ENCODE peak calls at places on chromosomes 13 and 19, in six cellular contexts. V is suprapubic skin, P is H9, I is heart left ventricle, B is tibial nerve, M is tibial artery. L is an unnamed sample.

GRCh38 chr13:101779147-101779546 is 326.7 kb downstream of the ITGBL1 start:
- DNase-seq in V (no peak), P (no peak), I (no peak), B (no peak), M (no peak), L (no peak)

GRCh38 chr13:91592050-91593014 is 193.9 kb downstream of the GPC5 start:
- DNase-seq in V (no peak), P (no peak), I (no peak), B (no peak), M (no peak), L (no peak)

GRCh38 chr19:15436012-15436825 is 13.5 kb downstream of the WIZ start:
- DNase-seq in V (no peak), P (peak), I (no peak), B (no peak), M (no peak), L (no peak)

GRCh38 chr19:34220472-34221063 is 33.8 kb upstream of the GARRE1 start:
- DNase-seq in V (no peak), P (peak), I (no peak), B (peak), M (no peak), L (peak)

GRCh38 chr13:101514695-101515275 is 62.3 kb downstream of the ITGBL1 start:
- DNase-seq in V (no peak), P (no peak), I (no peak), B (peak), M (no peak), L (no peak)

GRCh38 chr13:103656329-103656728 is 590.1 kb upstream of the SLC10A2 start:
- DNase-seq in V (no peak), P (no peak), I (no peak), B (no peak), M (no peak), L (no peak)

GRCh38 chr13:112693831-112694497 is 4.1 kb downstream of the ATP11A start:
- DNase-seq in V (no peak), P (peak), I (no peak), B (peak), M (peak), L (no peak)

GRCh38 chr19:485583-486236 is 10.6 kb upstream of the MADCAM1 start:
- DNase-seq in V (no peak), P (no peak), I (no peak), B (peak), M (peak), L (peak)

GRCh38 chr13:113972451-113973217 is 1.2 kb downstream of the C13orf46 start:
- DNase-seq in V (no peak), P (no peak), I (peak), B (no peak), M (peak), L (no peak)

GRCh38 chr19:42942187-42942789 is 5.3 kb upstream of the PSG7 start:
- DNase-seq in V (no peak), P (no peak), I (no peak), B (no peak), M (no peak), L (no peak)

GRCh38 chr13:29369060-29369743 is 226.3 kb downstream of the SLC7A1 start:
- DNase-seq in V (no peak), P (peak), I (no peak), B (no peak), M (no peak), L (no peak)

GRCh38 chr13:113789167-113789566 is 30.1 kb downstream of the TMEM255B start:
- DNase-seq in V (no peak), P (no peak), I (no peak), B (no peak), M (no peak), L (no peak)

GRCh38 chr13:29801737-29802305 is 48.6 kb downstream of the UBL3 start:
- DNase-seq in V (no peak), P (no peak), I (no peak), B (no peak), M (no peak), L (no peak)

GRCh38 chr19:13102666-13103584 is at the start of gene LYL1:
- DNase-seq in V (no peak), P (peak), I (peak), B (peak), M (peak), L (no peak)

GRCh38 chr19:34732548-34733255 is 1.3 kb upstream of the ZNF181 start:
- DNase-seq in V (no peak), P (no peak), I (no peak), B (no peak), M (no peak), L (no peak)

GRCh38 chr13:33072282-33072681 is 56.1 kb downstream of the KL start:
- DNase-seq in V (no peak), P (no peak), I (no peak), B (no peak), M (no peak), L (peak)

GRCh38 chr13:95386370-95386769 is 85.1 kb upstream of the ABCC4 start:
- DNase-seq in V (no peak), P (no peak), I (no peak), B (no peak), M (no peak), L (no peak)

GRCh38 chr13:103539265-103539664 is 473.0 kb upstream of the SLC10A2 start:
- DNase-seq in V (no peak), P (peak), I (no peak), B (no peak), M (no peak), L (no peak)

GRCh38 chr19:6150289-6150688 is 14.8 kb downstream of the ACSBG2 start:
- DNase-seq in V (no peak), P (no peak), I (no peak), B (no peak), M (no peak), L (no peak)

GRCh38 chr19:43765109-43765876 is 10.5 kb upstream of the SMG9 start:
- DNase-seq in V (no peak), P (peak), I (peak), B (peak), M (peak), L (peak)

GRCh38 chr19:10505583-10506229 is 2.5 kb upstream of the KEAP1 start:
- DNase-seq in V (peak), P (peak), I (peak), B (peak), M (peak), L (peak)

GRCh38 chr13:46996316-46996715 is 99.5 kb upstream of the HTR2A start:
- DNase-seq in V (no peak), P (no peak), I (no peak), B (no peak), M (no peak), L (no peak)

GRCh38 chr13:70714993-70715392 is 606.7 kb upstream of the KLHL1 start:
- DNase-seq in V (no peak), P (no peak), I (no peak), B (no peak), M (no peak), L (no peak)

GRCh38 chr19:43984687-43985000 is 656 bp downstream of the ZNF155 start:
- DNase-seq in V (no peak), P (no peak), I (no peak), B (no peak), M (no peak), L (no peak)

GRCh38 chr19:377801-378581 is 31.0 kb downstream of the C2CD4C start:
- DNase-seq in V (no peak), P (no peak), I (peak), B (no peak), M (no peak), L (no peak)

GRCh38 chr13:80873589-80873988 is 532.7 kb upstream of the SPRY2 start:
- DNase-seq in V (no peak), P (no peak), I (no peak), B (no peak), M (no peak), L (no peak)

GRCh38 chr13:98581971-98582702 is 5.2 kb upstream of the STK24 start:
- DNase-seq in V (no peak), P (no peak), I (no peak), B (no peak), M (no peak), L (no peak)

GRCh38 chr19:55559684-55560083 is 14.3 kb upstream of the SBK3 start:
- DNase-seq in V (no peak), P (no peak), I (no peak), B (no peak), M (no peak), L (no peak)

GRCh38 chr19:12647490-12648071 is 19.0 kb downstream of the MAN2B1 start:
- DNase-seq in V (no peak), P (peak), I (peak), B (peak), M (peak), L (peak)

GRCh38 chr13:23160241-23161175 is 20.3 kb upstream of the SGCG start:
- DNase-seq in V (no peak), P (peak), I (no peak), B (no peak), M (no peak), L (no peak)

GRCh38 chr13:113176292-113176691 is 17.8 kb downstream of the PROZ start:
- DNase-seq in V (no peak), P (no peak), I (no peak), B (no peak), M (no peak), L (no peak)

GRCh38 chr13:32962342-32962741 is 53.9 kb upstream of the KL start:
- DNase-seq in V (no peak), P (no peak), I (no peak), B (no peak), M (no peak), L (no peak)

GRCh38 chr13:78254113-78254512 is 335.5 kb upstream of the EDNRB start:
- DNase-seq in V (no peak), P (no peak), I (no peak), B (no peak), M (no peak), L (no peak)

GRCh38 chr19:56086671-56087430 is 34.2 kb downstream of the ZNF787 start:
- DNase-seq in V (no peak), P (no peak), I (no peak), B (no peak), M (no peak), L (no peak)

GRCh38 chr19:5829567-5830315 is 9.8 kb downstream of the FUT6 start:
- DNase-seq in V (no peak), P (no peak), I (no peak), B (no peak), M (no peak), L (no peak)

GRCh38 chr13:75196112-75196855 is 285.7 kb downstream of the TBC1D4 start:
- DNase-seq in V (no peak), P (no peak), I (no peak), B (no peak), M (no peak), L (no peak)
- H3K27ac ChIP-seq in V (no peak), P (no peak), I (peak), B (no peak), M (peak), L (no peak)

GRCh38 chr19:38699647-38700349 is 44.5 kb downstream of the CAPN12 start:
- DNase-seq in V (no peak), P (no peak), I (no peak), B (no peak), M (no peak), L (no peak)

GRCh38 chr19:38697197-38697596 is 47.1 kb downstream of the CAPN12 start:
- DNase-seq in V (no peak), P (no peak), I (no peak), B (no peak), M (no peak), L (no peak)

GRCh38 chr19:38697641-38698071 is 46.6 kb downstream of the CAPN12 start:
- DNase-seq in V (no peak), P (no peak), I (no peak), B (no peak), M (no peak), L (peak)

GRCh38 chr19:38699027-38699346 is 45.3 kb downstream of the CAPN12 start:
- DNase-seq in V (no peak), P (no peak), I (no peak), B (no peak), M (no peak), L (no peak)

GRCh38 chr19:38698225-38699026 is 45.8 kb downstream of the CAPN12 start:
- DNase-seq in V (no peak), P (no peak), I (no peak), B (no peak), M (no peak), L (no peak)
- H3K27ac ChIP-seq in V (peak), P (no peak), I (peak), B (no peak), M (peak), L (peak)

DNA sequence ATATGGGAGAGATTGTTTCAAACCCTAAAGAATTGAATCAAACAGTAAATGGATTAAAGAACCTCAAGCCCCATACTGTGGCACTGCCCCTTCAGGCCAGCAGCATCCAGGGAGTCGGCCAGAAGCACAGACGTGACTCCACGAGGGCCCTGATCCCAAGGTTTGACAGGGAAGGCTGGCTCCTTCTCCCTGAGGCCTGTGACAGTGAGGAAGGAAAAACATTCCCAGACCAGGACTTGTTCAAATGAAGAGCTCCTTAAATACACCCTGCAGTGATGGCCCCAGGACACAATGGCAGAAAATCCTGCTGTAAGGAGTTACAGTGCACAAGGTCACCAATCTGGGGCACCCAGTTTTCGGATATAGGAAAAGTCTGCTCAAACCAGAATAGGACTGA is 91.0 kb downstream of the COL4A1 start:
- DNase-seq in V (no peak), P (no peak), I (no peak), B (no peak), M (no peak), L (no peak)
- H3K27ac ChIP-seq in V (no peak), P (no peak), I (peak), B (peak), M (peak), L (no peak)

GRCh38 chr13:31755211-31755610 is 15.9 kb downstream of the RXFP2 start:
- DNase-seq in V (no peak), P (no peak), I (no peak), B (no peak), M (no peak), L (no peak)
- H3K27ac ChIP-seq in V (no peak), P (no peak), I (no peak), B (no peak), M (peak), L (no peak)

DNA sequence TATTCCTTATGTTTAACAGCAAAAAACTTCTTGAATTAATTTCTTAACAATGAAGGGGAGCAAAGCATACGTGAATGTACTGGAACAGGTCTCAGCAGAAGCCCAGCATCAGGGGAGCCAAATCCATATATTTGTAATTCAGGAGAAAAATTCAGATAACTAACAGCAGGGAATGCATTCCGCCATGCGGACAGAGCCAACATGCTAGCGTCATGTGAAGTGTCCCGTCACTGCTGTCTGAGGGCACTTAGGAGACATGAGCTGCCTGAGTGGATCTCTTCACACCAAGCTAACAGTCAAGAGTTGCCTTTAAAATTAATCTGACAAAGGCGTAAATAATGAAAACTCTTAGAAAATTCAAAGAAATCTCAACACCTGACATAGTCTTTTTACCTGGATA is 6.4 kb downstream of the AMER2 start:
- DNase-seq in V (no peak), P (no peak), I (no peak), B (no peak), M (no peak), L (no peak)
- H3K27ac ChIP-seq in V (no peak), P (no peak), I (no peak), B (no peak), M (no peak), L (peak)

GRCh38 chr19:49635530-49636229 is 4.3 kb downstream of the RRAS start:
- DNase-seq in V (no peak), P (no peak), I (no peak), B (no peak), M (no peak), L (no peak)
- H3K27ac ChIP-seq in V (no peak), P (no peak), I (no peak), B (peak), M (no peak), L (no peak)

DNA sequence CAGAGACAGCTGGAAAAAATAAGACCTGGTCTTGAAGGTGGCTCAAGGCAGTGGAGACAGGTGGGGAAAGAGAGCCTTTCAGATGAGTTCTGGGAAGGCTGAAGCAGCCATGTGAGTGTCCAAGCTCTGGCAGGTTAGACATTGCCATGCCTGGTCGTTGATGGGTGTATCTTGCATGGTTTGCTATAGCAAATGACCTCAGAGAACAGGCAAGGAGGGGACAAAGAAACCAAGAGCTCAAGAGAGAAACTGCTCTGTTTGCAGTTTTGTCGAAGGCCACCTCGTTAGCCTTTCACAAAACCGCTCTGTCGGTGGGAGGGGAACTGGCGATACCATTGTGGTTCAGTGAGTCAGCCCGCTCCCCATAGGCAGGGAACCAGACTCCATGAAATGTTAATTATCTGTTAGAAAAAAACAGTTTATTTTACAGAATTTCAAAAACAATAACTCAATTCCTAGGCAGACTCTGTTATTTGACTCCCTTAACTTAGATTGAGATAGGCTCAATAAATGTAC is 82.8 kb upstream of the ARGLU1 start:
- DNase-seq in V (no peak), P (no peak), I (no peak), B (no peak), M (no peak), L (no peak)
- H3K27ac ChIP-seq in V (no peak), P (no peak), I (no peak), B (no peak), M (no peak), L (no peak)

L was measured in substantia nigra.